ENCODE peak calls at places on chromosomes 1 and 21, in seven cellular contexts. O is body of pancreas; A is breast epithelium; S is WERI-Rb-1; I is GM23248; G is fibroblast of lung; Q is CD8-positive, alpha-beta memory T cell. M is an unnamed sample. For H3K27me3 and H3K36me3, the result is how much of the 10 kb centered on the place peaks cover.

GRCh38 chr1:57711326-57711725 is 287.5 kb upstream of the DAB1 start:
- DNase-seq in S (peak), A (no peak), O (no peak), I (no peak), G (no peak), Q (no peak), M (no peak)

GRCh38 chr1:1461721-1462317 is 9.7 kb upstream of the ATAD3B start:
- DNase-seq in O (peak), A (no peak), Q (no peak), S (no peak), I (no peak), G (no peak), M (no peak)

GRCh38 chr1:199172286-199173124 is 533.7 kb downstream of the PTPRC start:
- DNase-seq in I (peak), A (no peak), S (no peak), O (no peak), Q (no peak), G (peak), M (no peak)

GRCh38 chr1:209645574-209646452 is 6.4 kb downstream of the LAMB3 start:
- DNase-seq in S (no peak), Q (no peak), O (peak), I (no peak), A (no peak), G (no peak), M (no peak)

GRCh38 chr1:65279092-65279448 is 30.3 kb upstream of the DNAJC6 start:
- DNase-seq in S (no peak), G (no peak), O (no peak), I (no peak), A (no peak), Q (no peak), M (no peak)

GRCh38 chr1:201198598-201198997 is 8.0 kb downstream of the IGFN1 start:
- DNase-seq in Q (no peak), I (no peak), G (no peak), O (no peak), A (no peak), S (no peak), M (no peak)

GRCh38 chr1:92922378-92923035 is 38.8 kb downstream of the DIPK1A start:
- DNase-seq in S (no peak), G (peak), Q (no peak), I (peak), O (no peak), A (no peak), M (no peak)

GRCh38 chr1:40439247-40439646 is 11.0 kb upstream of the ZFP69B start:
- DNase-seq in Q (no peak), G (no peak), A (no peak), I (no peak), O (no peak), S (no peak), M (no peak)

GRCh38 chr1:81799939-81800740 is 594 bp upstream of the ADGRL2 start:
- DNase-seq in G (peak), Q (no peak), O (peak), A (peak), I (peak), S (peak), M (no peak)

GRCh38 chr1:2014726-2015382 is 4.3 kb upstream of the GABRD start:
- DNase-seq in O (peak), G (peak), Q (no peak), I (no peak), S (no peak), A (no peak), M (no peak)

GRCh38 chr1:1290238-1290731 is 10.0 kb downstream of the SCNN1D start:
- DNase-seq in I (peak), O (peak), A (no peak), Q (peak), G (peak), S (peak), M (peak)

GRCh38 chr1:192639607-192640368 is 3.8 kb downstream of the RGS13 start:
- DNase-seq in O (no peak), I (peak), G (peak), A (no peak), Q (no peak), S (no peak), M (no peak)

GRCh38 chr1:78255378-78255777 is 209.6 kb downstream of the GIPC2 start:
- DNase-seq in O (no peak), A (no peak), I (peak), Q (no peak), S (no peak), G (peak), M (no peak)

GRCh38 chr1:10424034-10424433 is 6.2 kb upstream of the CENPS start:
- DNase-seq in Q (no peak), S (no peak), A (no peak), I (peak), G (peak), O (peak), M (no peak)

GRCh38 chr1:236608930-236609726 is 4.8 kb upstream of the HEATR1 start:
- DNase-seq in I (peak), S (peak), A (no peak), Q (no peak), O (peak), G (peak), M (no peak)

GRCh38 chr21:15297829-15298228 is 233.0 kb upstream of the NRIP1 start:
- DNase-seq in A (no peak), O (no peak), Q (no peak), S (no peak), I (no peak), G (no peak), M (no peak)

GRCh38 chr1:64886877-64887276 is 79.5 kb downstream of the JAK1 start:
- DNase-seq in I (no peak), O (no peak), S (no peak), Q (no peak), G (no peak), A (no peak), M (no peak)

DNA sequence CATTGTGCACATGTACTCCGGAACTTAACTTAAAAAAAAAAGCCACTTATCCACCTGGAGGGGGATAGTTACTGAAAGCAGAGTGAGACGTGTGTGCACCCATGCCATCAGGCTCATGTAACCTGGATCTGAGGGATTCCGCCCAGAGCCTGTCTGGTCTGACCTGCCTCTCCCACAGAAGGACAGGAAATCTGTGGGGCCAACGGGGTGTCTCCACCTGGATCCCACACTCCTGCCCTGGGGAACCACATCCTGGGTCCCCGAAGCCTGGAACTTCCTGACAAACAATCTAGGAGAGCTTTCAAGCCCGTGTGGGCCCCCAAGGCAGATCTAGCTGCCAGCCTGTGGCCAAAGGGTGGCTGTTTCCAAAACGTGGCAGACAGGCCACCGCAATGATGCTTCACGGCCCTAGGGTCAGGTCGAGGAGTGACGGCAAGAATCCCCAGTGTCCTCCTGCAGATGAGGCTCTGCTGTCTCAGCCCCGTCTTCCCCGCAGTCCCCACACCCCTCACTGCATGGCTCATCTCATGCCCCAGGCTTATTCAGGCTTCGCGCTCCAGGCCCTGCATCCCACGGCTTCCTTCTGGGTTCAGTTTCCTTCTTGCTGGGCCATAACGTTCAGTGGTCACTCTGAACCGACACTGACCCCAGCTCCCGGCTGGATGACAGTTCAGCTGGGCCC is 21.0 kb upstream of the PCBP3 start:
- DNase-seq in S (no peak), G (no peak), A (no peak), I (no peak), O (no peak), Q (no peak), M (no peak)
- H3K27me3 ChIP-seq in S (under half), G (under half), A (under half), I (under half), O (under half), Q (under half), M (under half)

GRCh38 chr1:21870611-21871010 is 58.5 kb downstream of the LDLRAD2 start:
- DNase-seq in G (no peak), O (no peak), S (no peak), I (no peak), A (no peak), Q (no peak), M (no peak)

GRCh38 chr1:21868941-21869454 is 56.9 kb downstream of the LDLRAD2 start:
- DNase-seq in I (no peak), G (no peak), A (no peak), Q (no peak), O (no peak), S (no peak), M (no peak)

GRCh38 chr1:21868482-21868881 is 56.4 kb downstream of the LDLRAD2 start:
- DNase-seq in O (no peak), I (no peak), S (no peak), G (no peak), A (no peak), Q (no peak), M (no peak)

GRCh38 chr1:21871943-21872342 is 59.9 kb downstream of the LDLRAD2 start:
- DNase-seq in Q (no peak), O (no peak), S (no peak), A (no peak), I (no peak), G (peak), M (no peak)

GRCh38 chr1:21869620-21870121 is 57.6 kb downstream of the LDLRAD2 start:
- DNase-seq in G (peak), Q (no peak), O (peak), I (peak), A (peak), S (no peak), M (no peak)
- H3K36me3 ChIP-seq in G (under half), Q (under half), O (under half), I (half or more), A (under half), S (under half), M (under half)

GRCh38 chr1:108075055-108075454 is 110.1 kb upstream of the VAV3 start:
- DNase-seq in O (no peak), Q (no peak), G (no peak), I (no peak), S (no peak), A (no peak), M (no peak)

GRCh38 chr1:108070662-108071061 is 105.7 kb upstream of the VAV3 start:
- DNase-seq in Q (no peak), S (no peak), A (no peak), G (no peak), O (no peak), I (no peak), M (no peak)

GRCh38 chr1:108068141-108068540 is 103.2 kb upstream of the VAV3 start:
- DNase-seq in O (no peak), Q (no peak), G (no peak), I (no peak), A (no peak), S (no peak), M (no peak)

GRCh38 chr1:108072294-108072693 is 107.3 kb upstream of the VAV3 start:
- DNase-seq in S (no peak), I (no peak), Q (no peak), O (no peak), G (no peak), A (no peak), M (no peak)

DNA sequence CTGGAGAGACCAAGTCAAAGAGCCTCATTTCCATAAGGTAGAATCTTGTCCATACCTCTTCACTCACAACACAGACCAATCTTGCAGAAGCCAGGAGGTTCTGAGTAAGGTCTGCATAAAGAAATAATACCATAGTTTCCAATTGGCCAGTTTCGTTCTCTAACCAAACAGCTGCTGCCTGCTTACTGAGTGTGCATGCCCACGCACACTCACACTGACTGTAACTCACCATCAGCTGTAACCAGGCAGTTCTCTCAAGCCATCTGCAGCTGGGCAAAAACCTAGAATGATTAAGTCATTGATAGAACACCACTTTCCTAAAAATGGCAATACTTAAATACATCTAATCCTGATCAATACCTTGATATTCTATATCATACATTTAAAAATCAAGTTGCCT is 106.6 kb upstream of the VAV3 start:
- DNase-seq in Q (no peak), A (no peak), O (no peak), G (no peak), I (no peak), S (no peak), M (no peak)
- H3K27ac ChIP-seq in Q (no peak), A (no peak), O (no peak), G (no peak), I (no peak), S (no peak), M (no peak)

DNA sequence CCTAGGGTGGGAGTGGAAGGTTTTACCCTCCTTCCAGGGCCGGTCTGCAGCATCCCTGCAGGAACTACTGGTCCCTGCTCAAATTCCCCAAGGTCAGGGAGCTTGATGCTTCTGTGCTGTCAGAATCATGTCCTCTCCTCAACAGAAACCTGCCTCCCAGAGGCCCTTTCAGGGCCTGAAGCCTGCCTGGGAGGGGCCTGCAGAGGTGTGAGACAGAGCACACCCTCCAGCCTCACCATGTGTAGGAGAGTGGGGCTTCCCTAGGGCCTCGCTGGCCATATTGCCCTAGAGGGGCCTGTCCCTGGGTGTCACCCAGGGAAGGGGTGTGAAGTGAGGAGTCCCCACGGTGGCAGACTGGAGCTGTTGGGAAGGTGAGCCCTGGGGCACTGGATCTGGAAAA is 21.1 kb downstream of the KNCN start:
- DNase-seq in S (no peak), G (no peak), Q (no peak), A (no peak), I (no peak), O (no peak), M (no peak)
- H3K27me3 ChIP-seq in S (under half), G (under half), Q (under half), A (under half), I (under half), O (under half), M (under half)

GRCh38 chr1:16150508-16150907 is 5.4 kb downstream of the EPHA2 start:
- DNase-seq in S (no peak), A (no peak), O (no peak), Q (no peak), G (no peak), I (no peak), M (no peak)
- H3K36me3 ChIP-seq in S (under half), A (under half), O (under half), Q (under half), G (under half), I (under half), M (under half)

GRCh38 chr1:156112276-156113137 is 2.0 kb upstream of the LMNA start:
- DNase-seq in O (no peak), Q (no peak), I (no peak), S (peak), A (no peak), G (peak), M (peak)
- H3K27ac ChIP-seq in O (no peak), Q (no peak), I (peak), S (peak), A (peak), G (peak), M (no peak)

M was measured in CD4-positive, alpha-beta memory T cell.